ENCODE peak calls at places on chromosomes 2 and 18, in five cellular contexts. L is K562, V is transverse colon, O is epithelial cell of prostate, H is HTR-8/SVneo. T is an unnamed sample.

GRCh38 chr2:240733803-240734495 is 42.3 kb downstream of the AQP12A start:
- DNase-seq in L (no peak), V (no peak), O (no peak), H (no peak), T (no peak)

GRCh38 chr18:73189718-73190117 is 321.9 kb upstream of the NETO1 start:
- DNase-seq in L (no peak), V (no peak), O (no peak), H (no peak), T (no peak)

GRCh38 chr2:240169486-240170353 is 29.3 kb upstream of the OTOS start:
- DNase-seq in L (no peak), V (no peak), O (no peak), H (no peak), T (no peak)

GRCh38 chr2:25960920-25961319 is 21.4 kb downstream of the KIF3C start:
- DNase-seq in L (no peak), V (no peak), O (no peak), H (no peak), T (no peak)

GRCh38 chr18:79515944-79516351 is 120.2 kb downstream of the NFATC1 start:
- DNase-seq in L (peak; percentile 16), V (no peak), O (no peak), H (no peak), T (no peak)

GRCh38 chr2:204691911-204692510 is 146.7 kb downstream of the PARD3B start:
- DNase-seq in L (peak; percentile 8), V (peak; percentile 39), O (peak; percentile 44), H (peak; percentile 46), T (peak; percentile 22)

GRCh38 chr2:134500211-134500935 is 218.4 kb downstream of the TMEM163 start:
- DNase-seq in L (no peak), V (no peak), O (no peak), H (no peak), T (no peak)

GRCh38 chr18:24488824-24489493 is 28.5 kb downstream of the HRH4 start:
- DNase-seq in L (peak; percentile 61), V (no peak), O (no peak), H (peak; percentile 30), T (no peak)

GRCh38 chr2:103451283-103451682 is 689.5 kb downstream of the TMEM182 start:
- DNase-seq in L (no peak), V (no peak), O (no peak), H (no peak), T (no peak)

GRCh38 chr18:60100805-60101204 is 201.0 kb downstream of the PMAIP1 start:
- DNase-seq in L (no peak), V (no peak), O (no peak), H (no peak), T (no peak)

GRCh38 chr2:30354150-30354549 is 92.9 kb upstream of the LCLAT1 start:
- DNase-seq in L (no peak), V (no peak), O (no peak), H (no peak), T (no peak)

GRCh38 chr18:48360376-48361021 is 48.7 kb downstream of the ZBTB7C start:
- DNase-seq in L (no peak), V (no peak), O (no peak), H (no peak), T (no peak)

GRCh38 chr18:79352432-79352831 is 43.3 kb upstream of the NFATC1 start:
- DNase-seq in L (no peak), V (no peak), O (no peak), H (no peak), T (no peak)

GRCh38 chr2:239366740-239367139 is 34.1 kb downstream of the HDAC4 start:
- DNase-seq in L (no peak), V (no peak), O (no peak), H (no peak), T (no peak)

GRCh38 chr2:70041666-70042065 is 45.6 kb upstream of the PCBP1 start:
- DNase-seq in L (no peak), V (no peak), O (no peak), H (peak; percentile 26), T (no peak)

GRCh38 chr2:190069936-190070696 is 7.6 kb upstream of the MSTN start:
- DNase-seq in L (peak; percentile 11), V (no peak), O (no peak), H (peak; percentile 25), T (peak; percentile 23)

GRCh38 chr2:55357907-55358306 is 61.7 kb downstream of the CCDC88A start:
- DNase-seq in L (no peak), V (no peak), O (no peak), H (no peak), T (no peak)

GRCh38 chr2:203437516-203437915 is 97.6 kb downstream of the RAPH1 start:
- DNase-seq in L (no peak), V (no peak), O (no peak), H (no peak), T (no peak)

GRCh38 chr2:180412224-180412623 is 405.1 kb upstream of the CWC22 start:
- DNase-seq in L (no peak), V (no peak), O (no peak), H (no peak), T (no peak)

GRCh38 chr18:41490861-41491260 is 464.2 kb upstream of the PIK3C3 start:
- DNase-seq in L (no peak), V (no peak), O (no peak), H (no peak), T (no peak)

GRCh38 chr2:140585016-140585415 is 1545.8 kb downstream of the LRP1B start:
- DNase-seq in L (no peak), V (no peak), O (no peak), H (no peak), T (no peak)

GRCh38 chr18:24600076-24600654 is 139.7 kb downstream of the HRH4 start:
- DNase-seq in L (peak; percentile 28), V (no peak), O (no peak), H (peak; percentile 22), T (peak; percentile 37)

GRCh38 chr2:124267821-124268220 is 242.7 kb downstream of the CNTNAP5 start:
- DNase-seq in L (no peak), V (no peak), O (no peak), H (no peak), T (no peak)

GRCh38 chr18:74819433-74820059 is 221.9 kb downstream of the ZNF407 start:
- DNase-seq in L (no peak), V (no peak), O (no peak), H (no peak), T (no peak)

GRCh38 chr2:230411484-230412368 is 4.3 kb upstream of the SP100 start:
- DNase-seq in L (peak; percentile 76), V (peak; percentile 73), O (no peak), H (peak; percentile 53), T (peak; percentile 20)

GRCh38 chr2:3102081-3102914 is 275.3 kb downstream of the EIPR1 start:
- DNase-seq in L (no peak), V (no peak), O (no peak), H (no peak), T (no peak)

GRCh38 chr18:10419420-10420103 is 34.9 kb upstream of the APCDD1 start:
- DNase-seq in L (no peak), V (no peak), O (no peak), H (no peak), T (no peak)

GRCh38 chr2:127740665-127741287 is 39.5 kb downstream of the SFT2D3 start:
- DNase-seq in L (no peak), V (no peak), O (no peak), H (no peak), T (no peak)

GRCh38 chr18:50674307-50674706 is 114.4 kb downstream of the MAPK4 start:
- DNase-seq in L (no peak), V (no peak), O (no peak), H (no peak), T (no peak)

GRCh38 chr2:151657667-151658076 is 76.6 kb downstream of the NEB start:
- DNase-seq in L (no peak), V (no peak), O (no peak), H (no peak), T (no peak)

GRCh38 chr2:237178396-237178795 is 92.7 kb downstream of the COPS8 start:
- DNase-seq in L (no peak), V (no peak), O (no peak), H (no peak), T (no peak)

GRCh38 chr2:159128191-159128590 is 158.3 kb downstream of the WDSUB1 start:
- DNase-seq in L (no peak), V (no peak), O (no peak), H (no peak), T (no peak)

GRCh38 chr2:226478121-226478809 is 321.4 kb downstream of the IRS1 start:
- DNase-seq in L (no peak), V (peak; percentile 10), O (no peak), H (peak; percentile 72), T (no peak)

GRCh38 chr2:190927257-190927656 is 46.6 kb downstream of the GLS start:
- DNase-seq in L (no peak), V (no peak), O (no peak), H (no peak), T (no peak)

GRCh38 chr18:13141209-13141608 is 77.4 kb upstream of the LDLRAD4 start:
- DNase-seq in L (no peak), V (no peak), O (no peak), H (no peak), T (no peak)